ENCODE peak calls at places on chromosomes 1 and 21, in seven cellular contexts. One of them, this sample, is unnamed.

GRCh38 chr1:241356187-241356518 is 852 bp downstream of the RGS7 start:
- DNase-seq in brain microvascular endothelial cell: no peak
- DNase-seq in heart right ventricle: no peak
- DNase-seq in uterus: no peak
- DNase-seq in mucosa of descending colon: no peak
- DNase-seq in HepG2: no peak
- DNase-seq in CD8-positive, alpha-beta T cell: no peak
- DNase-seq in this sample: no peak

GRCh38 chr1:108080448-108080847 is 115.5 kb upstream of the VAV3 start:
- DNase-seq in HepG2: no peak
- DNase-seq in uterus: no peak
- DNase-seq in CD8-positive, alpha-beta T cell: no peak
- DNase-seq in mucosa of descending colon: no peak
- DNase-seq in brain microvascular endothelial cell: no peak
- DNase-seq in heart right ventricle: no peak
- DNase-seq in this sample: no peak

GRCh38 chr1:235450886-235451457 is 53.3 kb downstream of the B3GALNT2 start:
- DNase-seq in uterus: no peak
- DNase-seq in HepG2: no peak
- DNase-seq in mucosa of descending colon: no peak
- DNase-seq in CD8-positive, alpha-beta T cell: no peak
- DNase-seq in heart right ventricle: no peak
- DNase-seq in brain microvascular endothelial cell: no peak
- DNase-seq in this sample: no peak

GRCh38 chr1:167763525-167764220 is 41.9 kb downstream of the MPZL1 start:
- DNase-seq in CD8-positive, alpha-beta T cell: no peak
- DNase-seq in mucosa of descending colon: no peak
- DNase-seq in brain microvascular endothelial cell: no peak
- DNase-seq in uterus: no peak
- DNase-seq in heart right ventricle: no peak
- DNase-seq in HepG2: no peak
- DNase-seq in this sample: no peak

GRCh38 chr1:212610575-212610967 is 2.0 kb downstream of the ATF3 start:
- DNase-seq in uterus: no peak
- DNase-seq in HepG2: no peak
- DNase-seq in brain microvascular endothelial cell: no peak
- DNase-seq in CD8-positive, alpha-beta T cell: no peak
- DNase-seq in mucosa of descending colon: no peak
- DNase-seq in heart right ventricle: no peak
- DNase-seq in this sample: no peak

GRCh38 chr1:58391056-58391455 is 155.5 kb downstream of the OMA1 start:
- DNase-seq in heart right ventricle: peak; percentile 48
- DNase-seq in HepG2: no peak
- DNase-seq in CD8-positive, alpha-beta T cell: no peak
- DNase-seq in mucosa of descending colon: no peak
- DNase-seq in uterus: no peak
- DNase-seq in brain microvascular endothelial cell: no peak
- DNase-seq in this sample: no peak

GRCh38 chr21:28342229-28342810 is 650.4 kb downstream of the LTN1 start:
- DNase-seq in uterus: no peak
- DNase-seq in HepG2: no peak
- DNase-seq in heart right ventricle: no peak
- DNase-seq in brain microvascular endothelial cell: no peak
- DNase-seq in CD8-positive, alpha-beta T cell: no peak
- DNase-seq in mucosa of descending colon: no peak
- DNase-seq in this sample: no peak

GRCh38 chr1:154313066-154313356 is 7.9 kb upstream of the AQP10 start:
- DNase-seq in HepG2: no peak
- DNase-seq in brain microvascular endothelial cell: no peak
- DNase-seq in mucosa of descending colon: no peak
- DNase-seq in uterus: no peak
- DNase-seq in CD8-positive, alpha-beta T cell: no peak
- DNase-seq in heart right ventricle: no peak
- DNase-seq in this sample: no peak

GRCh38 chr1:98557808-98558390 is 103.6 kb upstream of the SNX7 start:
- DNase-seq in mucosa of descending colon: no peak
- DNase-seq in heart right ventricle: no peak
- DNase-seq in uterus: no peak
- DNase-seq in brain microvascular endothelial cell: no peak
- DNase-seq in CD8-positive, alpha-beta T cell: no peak
- DNase-seq in HepG2: no peak
- DNase-seq in this sample: no peak

GRCh38 chr1:30190481-30191153 is 532.8 kb downstream of the MATN1 start:
- DNase-seq in heart right ventricle: no peak
- DNase-seq in brain microvascular endothelial cell: no peak
- DNase-seq in CD8-positive, alpha-beta T cell: no peak
- DNase-seq in mucosa of descending colon: no peak
- DNase-seq in HepG2: no peak
- DNase-seq in uterus: no peak
- DNase-seq in this sample: no peak

DNA sequence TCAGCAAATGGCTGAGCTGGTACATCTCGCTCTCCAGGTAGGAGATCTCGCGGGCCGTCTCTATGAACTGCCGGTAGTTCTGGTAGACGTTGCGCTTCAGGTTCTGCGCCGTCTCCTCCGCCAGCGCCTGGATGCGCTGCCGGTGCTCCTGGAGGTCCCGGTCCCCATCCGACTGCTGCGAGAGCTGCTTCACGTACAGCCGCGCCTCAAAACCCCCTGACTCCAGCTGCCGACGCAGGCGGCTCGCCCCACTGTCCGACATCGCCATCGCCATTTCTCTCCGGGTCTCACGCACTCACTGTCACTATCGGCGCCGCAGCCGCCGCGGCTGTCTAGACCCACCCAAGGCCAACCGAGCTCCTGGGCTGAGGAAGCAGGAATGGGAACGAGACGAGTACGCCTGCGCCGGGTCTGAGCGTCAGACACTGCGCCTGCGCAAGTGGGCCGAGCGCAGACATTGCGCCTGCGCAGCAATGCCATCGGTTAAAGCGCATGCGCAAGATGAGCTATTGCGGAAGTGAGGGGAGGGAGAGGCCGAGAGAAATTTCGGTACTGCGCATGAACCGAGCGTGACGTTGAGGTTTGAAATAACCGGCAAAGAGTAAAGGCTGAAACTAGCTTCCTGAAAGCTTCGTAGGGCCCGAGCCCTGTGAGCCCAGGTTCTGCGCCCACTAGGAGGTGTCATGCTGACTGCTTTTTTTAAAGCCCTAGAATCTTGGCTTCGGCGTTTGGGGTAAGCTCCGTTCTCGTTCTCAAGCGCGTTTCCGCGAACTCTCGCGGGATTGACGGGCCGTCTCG is at the start of gene EXOC8:
- DNase-seq in HepG2: peak; percentile 96
- DNase-seq in brain microvascular endothelial cell: peak; percentile 91
- DNase-seq in CD8-positive, alpha-beta T cell: peak; percentile 96
- DNase-seq in heart right ventricle: peak; percentile 95
- DNase-seq in uterus: peak; percentile 95
- DNase-seq in mucosa of descending colon: peak; percentile 96
- DNase-seq in this sample: peak; percentile 90
- TF ChIP-seq CTCF in HepG2: peak; percentile 45
- TF ChIP-seq CTCF in brain microvascular endothelial cell: peak; percentile 21
- TF ChIP-seq CTCF in CD8-positive, alpha-beta T cell: no peak
- TF ChIP-seq CTCF in heart right ventricle: no peak
- TF ChIP-seq CTCF in uterus: no peak
- TF ChIP-seq CTCF in mucosa of descending colon: no peak
- TF ChIP-seq CTCF in this sample: no peak

DNA sequence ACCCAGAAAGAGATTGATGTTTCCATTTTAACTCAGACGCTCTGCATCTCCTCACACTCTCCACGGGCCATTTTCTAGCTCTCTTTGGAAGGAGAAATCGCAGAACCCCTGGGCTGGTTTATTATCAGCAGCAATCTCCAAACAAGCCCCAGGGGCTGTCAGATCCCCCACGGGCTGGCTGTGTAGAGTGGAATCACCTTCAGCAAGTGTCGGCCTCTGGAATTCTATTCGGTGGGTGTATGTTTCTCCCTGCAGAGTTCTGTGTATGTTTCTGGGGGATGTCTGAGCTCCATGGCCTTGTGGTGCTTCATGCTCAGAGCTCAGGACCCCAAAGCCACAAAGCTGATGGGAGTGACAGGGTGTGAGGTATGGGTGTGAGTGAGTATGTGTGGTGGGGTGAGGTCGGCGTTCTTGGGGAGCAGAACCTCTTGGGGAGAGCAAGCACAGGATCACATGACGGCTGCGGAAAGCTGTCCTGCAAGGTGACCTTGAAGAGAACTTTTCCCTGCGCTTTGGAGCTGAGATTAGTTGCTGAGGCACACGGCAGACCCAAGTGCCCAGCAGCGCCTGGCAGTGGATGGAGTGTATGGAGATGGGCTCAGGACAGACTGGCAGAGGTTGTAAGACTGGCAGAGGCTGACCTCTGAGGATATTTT is 489 bp downstream of the ACOT11 start:
- DNase-seq in CD8-positive, alpha-beta T cell: no peak
- DNase-seq in heart right ventricle: no peak
- DNase-seq in mucosa of descending colon: no peak
- DNase-seq in uterus: no peak
- DNase-seq in brain microvascular endothelial cell: no peak
- DNase-seq in HepG2: no peak
- DNase-seq in this sample: no peak
- H3K4me3 ChIP-seq in CD8-positive, alpha-beta T cell: no peak overlapping the region
- H3K4me3 ChIP-seq in heart right ventricle: peak overlapping the region; percentile 59
- H3K4me3 ChIP-seq in mucosa of descending colon: no peak overlapping the region
- H3K4me3 ChIP-seq in uterus: peak overlapping the region; percentile 11
- H3K4me3 ChIP-seq in brain microvascular endothelial cell: no peak overlapping the region
- H3K4me3 ChIP-seq in HepG2: no peak overlapping the region
- H3K4me3 ChIP-seq in this sample: no peak overlapping the region

GRCh38 chr1:53800621-53801020 is 37.5 kb downstream of the NDC1 start:
- DNase-seq in mucosa of descending colon: no peak
- DNase-seq in uterus: no peak
- DNase-seq in heart right ventricle: no peak
- DNase-seq in CD8-positive, alpha-beta T cell: no peak
- DNase-seq in HepG2: no peak
- DNase-seq in brain microvascular endothelial cell: no peak
- DNase-seq in this sample: no peak
- H3K36me3 ChIP-seq in mucosa of descending colon: no peaks in the 10 kb centered on the region
- H3K36me3 ChIP-seq in uterus: no peaks in the 10 kb centered on the region
- H3K36me3 ChIP-seq in heart right ventricle: no peaks in the 10 kb centered on the region
- H3K36me3 ChIP-seq in CD8-positive, alpha-beta T cell: peaks cover 10% of the 10 kb centered on the region
- H3K36me3 ChIP-seq in HepG2: peaks cover 7% of the 10 kb centered on the region
- H3K36me3 ChIP-seq in brain microvascular endothelial cell: no peaks in the 10 kb centered on the region
- H3K36me3 ChIP-seq in this sample: no peaks in the 10 kb centered on the region

GRCh38 chr1:24267003-24267402 is 52.2 kb upstream of the GRHL3 start:
- DNase-seq in brain microvascular endothelial cell: no peak
- DNase-seq in uterus: no peak
- DNase-seq in CD8-positive, alpha-beta T cell: no peak
- DNase-seq in mucosa of descending colon: no peak
- DNase-seq in heart right ventricle: no peak
- DNase-seq in HepG2: no peak
- DNase-seq in this sample: no peak

GRCh38 chr1:24263211-24263610 is 55.9 kb upstream of the GRHL3 start:
- DNase-seq in uterus: no peak
- DNase-seq in heart right ventricle: no peak
- DNase-seq in brain microvascular endothelial cell: no peak
- DNase-seq in mucosa of descending colon: no peak
- DNase-seq in HepG2: peak; percentile 20
- DNase-seq in CD8-positive, alpha-beta T cell: no peak
- DNase-seq in this sample: no peak

GRCh38 chr1:24261977-24262376 is 57.2 kb upstream of the GRHL3 start:
- DNase-seq in heart right ventricle: no peak
- DNase-seq in HepG2: no peak
- DNase-seq in brain microvascular endothelial cell: no peak
- DNase-seq in CD8-positive, alpha-beta T cell: no peak
- DNase-seq in uterus: no peak
- DNase-seq in mucosa of descending colon: no peak
- DNase-seq in this sample: no peak

GRCh38 chr1:24263746-24264145 is 55.4 kb upstream of the GRHL3 start:
- DNase-seq in heart right ventricle: no peak
- DNase-seq in uterus: no peak
- DNase-seq in brain microvascular endothelial cell: no peak
- DNase-seq in HepG2: no peak
- DNase-seq in CD8-positive, alpha-beta T cell: no peak
- DNase-seq in mucosa of descending colon: no peak
- DNase-seq in this sample: no peak

GRCh38 chr1:24266398-24266941 is 52.7 kb upstream of the GRHL3 start:
- DNase-seq in heart right ventricle: no peak
- DNase-seq in brain microvascular endothelial cell: peak; percentile 77
- DNase-seq in HepG2: peak; percentile 14
- DNase-seq in uterus: no peak
- DNase-seq in CD8-positive, alpha-beta T cell: no peak
- DNase-seq in mucosa of descending colon: no peak
- DNase-seq in this sample: peak; percentile 89
- TF ChIP-seq CTCF in heart right ventricle: no peak
- TF ChIP-seq CTCF in brain microvascular endothelial cell: peak; percentile 28
- TF ChIP-seq CTCF in HepG2: no peak
- TF ChIP-seq CTCF in uterus: no peak
- TF ChIP-seq CTCF in CD8-positive, alpha-beta T cell: no peak
- TF ChIP-seq CTCF in mucosa of descending colon: no peak
- TF ChIP-seq CTCF in this sample: no peak

GRCh38 chr1:64114012-64114525 is 89.4 kb upstream of the UBE2U start:
- DNase-seq in brain microvascular endothelial cell: no peak
- DNase-seq in heart right ventricle: no peak
- DNase-seq in mucosa of descending colon: no peak
- DNase-seq in uterus: no peak
- DNase-seq in CD8-positive, alpha-beta T cell: no peak
- DNase-seq in HepG2: no peak
- DNase-seq in this sample: no peak

GRCh38 chr1:64112281-64112680 is 91.1 kb upstream of the UBE2U start:
- DNase-seq in brain microvascular endothelial cell: peak; percentile 76
- DNase-seq in mucosa of descending colon: no peak
- DNase-seq in CD8-positive, alpha-beta T cell: no peak
- DNase-seq in HepG2: no peak
- DNase-seq in heart right ventricle: no peak
- DNase-seq in uterus: no peak
- DNase-seq in this sample: peak; percentile 36

GRCh38 chr1:64107587-64107986 is 95.8 kb upstream of the UBE2U start:
- DNase-seq in CD8-positive, alpha-beta T cell: no peak
- DNase-seq in heart right ventricle: no peak
- DNase-seq in mucosa of descending colon: no peak
- DNase-seq in HepG2: no peak
- DNase-seq in uterus: no peak
- DNase-seq in brain microvascular endothelial cell: no peak
- DNase-seq in this sample: no peak

GRCh38 chr1:64110924-64111777 is 92.3 kb upstream of the UBE2U start:
- DNase-seq in mucosa of descending colon: no peak
- DNase-seq in CD8-positive, alpha-beta T cell: no peak
- DNase-seq in brain microvascular endothelial cell: no peak
- DNase-seq in uterus: no peak
- DNase-seq in heart right ventricle: no peak
- DNase-seq in HepG2: no peak
- DNase-seq in this sample: no peak

DNA sequence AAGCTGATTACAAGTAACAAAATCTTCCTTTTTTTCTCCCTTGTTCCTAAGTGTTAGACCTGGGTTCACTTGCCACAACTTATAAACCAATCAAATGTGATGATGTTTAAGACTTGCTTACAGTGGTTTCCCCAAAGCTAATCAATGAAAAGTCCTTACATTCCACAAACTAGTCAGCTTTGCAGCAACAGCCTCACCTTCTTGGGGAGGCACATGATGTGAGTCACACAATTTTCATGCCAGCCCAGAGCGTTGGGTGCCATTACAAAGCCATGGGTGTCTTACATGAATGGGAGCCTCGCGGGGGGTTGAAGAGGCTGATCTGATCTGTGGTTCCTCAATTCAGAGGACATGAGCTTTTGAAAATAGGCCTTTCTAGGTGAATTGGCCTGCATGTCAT is 91.6 kb upstream of the UBE2U start:
- DNase-seq in HepG2: no peak
- DNase-seq in uterus: no peak
- DNase-seq in brain microvascular endothelial cell: no peak
- DNase-seq in CD8-positive, alpha-beta T cell: no peak
- DNase-seq in mucosa of descending colon: no peak
- DNase-seq in heart right ventricle: no peak
- DNase-seq in this sample: no peak
- H3K4me3 ChIP-seq in HepG2: no peak overlapping the region
- H3K4me3 ChIP-seq in uterus: no peak overlapping the region
- H3K4me3 ChIP-seq in brain microvascular endothelial cell: no peak overlapping the region
- H3K4me3 ChIP-seq in CD8-positive, alpha-beta T cell: no peak overlapping the region
- H3K4me3 ChIP-seq in mucosa of descending colon: no peak overlapping the region
- H3K4me3 ChIP-seq in heart right ventricle: no peak overlapping the region
- H3K4me3 ChIP-seq in this sample: no peak overlapping the region

This sample was measured in BJ.